ENCODE peak calls at places on chromosome 15, in four cellular contexts. Z, L, Y and N are unnamed samples.

GRCh38 chr15:72057548-72058091 is 60.3 kb downstream of the MYO9A start:
- DNase-seq in Z (no peak), L (no peak), Y (no peak), N (no peak)

GRCh38 chr15:57218826-57219576 is 157.3 kb upstream of the CGNL1 start:
- DNase-seq in Z (peak; percentile 94), L (no peak), Y (peak; percentile 80), N (no peak)

GRCh38 chr15:44729394-44729913 is 6.9 kb upstream of the TRIM69 start:
- DNase-seq in Z (no peak), L (no peak), Y (no peak), N (no peak)

GRCh38 chr15:28975766-28976179 is 90.0 kb downstream of the APBA2 start:
- DNase-seq in Z (peak; percentile 38), L (no peak), Y (peak; percentile 54), N (no peak)

GRCh38 chr15:92811514-92811913 is 88.6 kb upstream of the CHD2 start:
- DNase-seq in Z (no peak), L (peak; percentile 66), Y (no peak), N (no peak)

GRCh38 chr15:72199721-72200212 is 2.2 kb upstream of the GRAMD2A start:
- DNase-seq in Z (peak; percentile 77), L (peak; percentile 62), Y (peak; percentile 74), N (peak; percentile 39)

GRCh38 chr15:80152896-80153876 is at the start of gene FAH:
- DNase-seq in Z (peak; percentile 49), L (peak; percentile 73), Y (peak; percentile 84), N (no peak)

GRCh38 chr15:50353251-50353998 is 1.6 kb downstream of the GABPB1 start:
- DNase-seq in Z (peak; percentile 44), L (peak; percentile 72), Y (peak; percentile 92), N (no peak)

GRCh38 chr15:60009124-60009523 is 5.0 kb downstream of the FOXB1 start:
- DNase-seq in Z (no peak), L (no peak), Y (no peak), N (no peak)